ENCODE peak calls at places on chromosome 22, in seven cellular contexts. Q is uterus, A is WERI-Rb-1, Z is fibroblast of lung, K is mammary epithelial cell, R is endodermal cell, E is ascending aorta. L is an unnamed sample.

GRCh38 chr22:41974691-41975290 is 5.5 kb downstream of the SEPTIN3 start:
- DNase-seq in K (peak), Z (no peak), E (no peak), Q (no peak), A (no peak), R (no peak), L (no peak)

GRCh38 chr22:19290400-19291217 is 910 bp downstream of the CLTCL1 start:
- DNase-seq in E (no peak), K (no peak), A (no peak), Z (no peak), Q (no peak), R (peak), L (no peak)

GRCh38 chr22:20064545-20065262 is 15.3 kb upstream of the DGCR8 start:
- DNase-seq in E (no peak), R (no peak), A (no peak), Q (no peak), Z (no peak), K (no peak), L (no peak)

GRCh38 chr22:44049369-44050231 is 25.5 kb downstream of the PARVB start:
- DNase-seq in Z (no peak), A (no peak), K (no peak), Q (no peak), R (peak), E (no peak), L (no peak)

GRCh38 chr22:50571264-50572175 is 6.7 kb downstream of the CPT1B start:
- DNase-seq in R (no peak), A (no peak), Q (no peak), K (no peak), Z (no peak), E (no peak), L (no peak)

GRCh38 chr22:38949889-38950405 is 7.5 kb upstream of the APOBEC3A start:
- DNase-seq in Q (no peak), K (no peak), A (no peak), E (no peak), R (peak), Z (no peak), L (peak)

GRCh38 chr22:17890892-17891291 is 116.6 kb upstream of the BID start:
- DNase-seq in K (no peak), Z (no peak), Q (no peak), E (no peak), R (no peak), A (no peak), L (no peak)

GRCh38 chr22:38513063-38513462 is 7.0 kb upstream of the DDX17 start:
- DNase-seq in E (no peak), K (no peak), R (peak), Q (no peak), Z (no peak), A (peak), L (no peak)

GRCh38 chr22:47153854-47154542 is 391.5 kb downstream of the TBC1D22A start:
- DNase-seq in E (no peak), K (no peak), A (no peak), R (no peak), Q (no peak), Z (no peak), L (no peak)

GRCh38 chr22:25775501-25775900 is 33.5 kb downstream of the MYO18B start:
- DNase-seq in E (no peak), A (peak), K (peak), Q (no peak), Z (peak), R (peak), L (no peak)

GRCh38 chr22:39013923-39014722 is at the start of gene APOBEC3C:
- DNase-seq in E (peak), Q (peak), R (peak), K (peak), Z (peak), A (peak), L (no peak)

GRCh38 chr22:39380331-39380730 is 19.2 kb upstream of the TAB1 start:
- DNase-seq in Z (no peak), R (no peak), E (no peak), A (no peak), Q (no peak), K (no peak), L (no peak)

GRCh38 chr22:42704896-42705295 is 15.8 kb downstream of the A4GALT start:
- DNase-seq in Z (no peak), Q (no peak), E (no peak), A (no peak), R (no peak), K (no peak), L (no peak)

GRCh38 chr22:22449819-22450218 is 58.7 kb downstream of the ZNF280B start:
- DNase-seq in K (no peak), E (no peak), Z (no peak), Q (no peak), A (no peak), R (no peak), L (no peak)

GRCh38 chr22:25840162-25840561 is 98.2 kb downstream of the MYO18B start:
- DNase-seq in Z (no peak), K (no peak), Q (no peak), E (no peak), R (no peak), A (no peak), L (no peak)

GRCh38 chr22:34808618-34809017 is 257.3 kb upstream of the ISX start:
- DNase-seq in Z (no peak), Q (no peak), E (no peak), R (no peak), K (no peak), A (no peak), L (no peak)

GRCh38 chr22:45163074-45163416 is 680 bp upstream of the NUP50 start:
- DNase-seq in A (peak), R (no peak), E (no peak), Q (no peak), K (peak), Z (peak), L (no peak)

GRCh38 chr22:31586137-31586920 is 75.7 kb downstream of the PISD start:
- DNase-seq in R (no peak), E (no peak), Q (no peak), K (no peak), Z (peak), A (no peak), L (no peak)
- TF ChIP-seq CTCF in R (no peak), E (no peak), Q (no peak), K (no peak), Z (no peak), A (no peak), L (no peak)

GRCh38 chr22:37303821-37304274 is 21.5 kb downstream of the CYTH4 start:
- DNase-seq in Z (peak), E (peak), R (no peak), K (peak), Q (no peak), A (no peak), L (no peak)
- H3K27ac ChIP-seq in Z (peak), E (no peak), R (no peak), K (no peak), Q (no peak), A (no peak), L (no peak)

GRCh38 chr22:29306830-29307657 is 594 bp downstream of the GAS2L1 start:
- DNase-seq in Q (peak), R (peak), Z (peak), K (peak), E (peak), A (peak), L (no peak)

GRCh38 chr22:29308148-29308790 is 1.8 kb downstream of the GAS2L1 start:
- DNase-seq in Z (no peak), A (peak), R (no peak), Q (no peak), E (no peak), K (peak), L (no peak)

GRCh38 chr22:29305836-29306174 is 645 bp upstream of the GAS2L1 start:
- DNase-seq in A (no peak), Z (no peak), R (no peak), Q (peak), K (no peak), E (no peak), L (no peak)

GRCh38 chr22:29307658-29308147 is 1.3 kb downstream of the GAS2L1 start:
- DNase-seq in Q (no peak), K (peak), R (no peak), Z (no peak), A (no peak), E (no peak), L (no peak)

GRCh38 chr22:29306175-29306829 is at the start of gene GAS2L1:
- DNase-seq in R (peak), E (peak), Z (peak), Q (peak), K (peak), A (peak), L (no peak)
- TF ChIP-seq CTCF in R (peak), E (peak), Z (peak), Q (peak), K (peak), A (peak), L (peak)

GRCh38 chr22:29623059-29623458 is 19.6 kb downstream of the NF2 start:
- DNase-seq in E (no peak), Q (no peak), R (no peak), K (peak), Z (no peak), A (no peak), L (no peak)
- H3K27ac ChIP-seq in E (no peak), Q (peak), R (no peak), K (peak), Z (peak), A (no peak), L (no peak)

L was measured in dorsolateral prefrontal cortex.